ENCODE peak calls at places on chromosomes 11 and 22, in seven cellular contexts. One of them, this sample, is unnamed.
A peak's percentile ranks its signal among the peaks of the same experiment; 100 is the strongest.

GRCh38 chr11:58675344-58676155 is 53.1 kb downstream of the CNTF start:
- DNase-seq in fibroblast of mammary gland: peak; percentile 61
- DNase-seq in Panc1: no peak
- DNase-seq in activated CD4-positive, alpha-beta T cell treated with anti-CD3 and anti-CD28 coated beads for 36 hours: peak; percentile 88
- DNase-seq in HT1080: peak; percentile 45
- DNase-seq in activated CD8-positive, alpha-beta memory T cell treated with anti-CD3 and anti-CD28 coated beads, Interleukin-2, amount 50 U/mL, for 48 hours: peak; percentile 90
- DNase-seq in aorta: peak; percentile 93
- DNase-seq in this sample: peak; percentile 82

GRCh38 chr11:64859542-64860414 is 15.3 kb upstream of the CDC42BPG start:
- DNase-seq in Panc1: no peak
- DNase-seq in aorta: peak; percentile 73
- DNase-seq in HT1080: no peak
- DNase-seq in activated CD8-positive, alpha-beta memory T cell treated with anti-CD3 and anti-CD28 coated beads, Interleukin-2, amount 50 U/mL, for 48 hours: peak; percentile 77
- DNase-seq in activated CD4-positive, alpha-beta T cell treated with anti-CD3 and anti-CD28 coated beads for 36 hours: peak; percentile 82
- DNase-seq in fibroblast of mammary gland: no peak
- DNase-seq in this sample: no peak

GRCh38 chr22:32354360-32355351 is 3.0 kb upstream of the RFPL3 start:
- DNase-seq in activated CD4-positive, alpha-beta T cell treated with anti-CD3 and anti-CD28 coated beads for 36 hours: no peak
- DNase-seq in Panc1: no peak
- DNase-seq in activated CD8-positive, alpha-beta memory T cell treated with anti-CD3 and anti-CD28 coated beads, Interleukin-2, amount 50 U/mL, for 48 hours: no peak
- DNase-seq in HT1080: peak; percentile 96
- DNase-seq in aorta: no peak
- DNase-seq in fibroblast of mammary gland: peak; percentile 71
- DNase-seq in this sample: no peak

GRCh38 chr11:126341760-126342161 is 13.7 kb upstream of the ST3GAL4 start:
- DNase-seq in Panc1: no peak
- DNase-seq in activated CD8-positive, alpha-beta memory T cell treated with anti-CD3 and anti-CD28 coated beads, Interleukin-2, amount 50 U/mL, for 48 hours: no peak
- DNase-seq in activated CD4-positive, alpha-beta T cell treated with anti-CD3 and anti-CD28 coated beads for 36 hours: no peak
- DNase-seq in fibroblast of mammary gland: peak; percentile 71
- DNase-seq in HT1080: peak; percentile 93
- DNase-seq in aorta: no peak
- DNase-seq in this sample: no peak

GRCh38 chr11:70210516-70210915 is 7.4 kb downstream of the FADD start:
- DNase-seq in HT1080: no peak
- DNase-seq in activated CD4-positive, alpha-beta T cell treated with anti-CD3 and anti-CD28 coated beads for 36 hours: peak; percentile 44
- DNase-seq in activated CD8-positive, alpha-beta memory T cell treated with anti-CD3 and anti-CD28 coated beads, Interleukin-2, amount 50 U/mL, for 48 hours: no peak
- DNase-seq in aorta: no peak
- DNase-seq in Panc1: no peak
- DNase-seq in fibroblast of mammary gland: peak; percentile 82
- DNase-seq in this sample: no peak

GRCh38 chr22:24819487-24819886 is 13.5 kb downstream of the SGSM1 start:
- DNase-seq in activated CD8-positive, alpha-beta memory T cell treated with anti-CD3 and anti-CD28 coated beads, Interleukin-2, amount 50 U/mL, for 48 hours: no peak
- DNase-seq in Panc1: no peak
- DNase-seq in aorta: no peak
- DNase-seq in activated CD4-positive, alpha-beta T cell treated with anti-CD3 and anti-CD28 coated beads for 36 hours: no peak
- DNase-seq in HT1080: no peak
- DNase-seq in fibroblast of mammary gland: no peak
- DNase-seq in this sample: no peak

GRCh38 chr22:38243007-38243775 is 29.6 kb downstream of the TMEM184B start:
- DNase-seq in HT1080: no peak
- DNase-seq in aorta: no peak
- DNase-seq in activated CD4-positive, alpha-beta T cell treated with anti-CD3 and anti-CD28 coated beads for 36 hours: no peak
- DNase-seq in Panc1: no peak
- DNase-seq in activated CD8-positive, alpha-beta memory T cell treated with anti-CD3 and anti-CD28 coated beads, Interleukin-2, amount 50 U/mL, for 48 hours: no peak
- DNase-seq in fibroblast of mammary gland: no peak
- DNase-seq in this sample: peak; percentile 89

GRCh38 chr11:75815345-75815983 is 454 bp downstream of the UVRAG start:
- DNase-seq in Panc1: no peak
- DNase-seq in fibroblast of mammary gland: peak; percentile 25
- DNase-seq in activated CD4-positive, alpha-beta T cell treated with anti-CD3 and anti-CD28 coated beads for 36 hours: peak; percentile 53
- DNase-seq in HT1080: peak; percentile 40
- DNase-seq in aorta: no peak
- DNase-seq in activated CD8-positive, alpha-beta memory T cell treated with anti-CD3 and anti-CD28 coated beads, Interleukin-2, amount 50 U/mL, for 48 hours: no peak
- DNase-seq in this sample: peak; percentile 37

GRCh38 chr11:82174610-82175009 is 559.1 kb downstream of the FAM181B start:
- DNase-seq in Panc1: no peak
- DNase-seq in activated CD4-positive, alpha-beta T cell treated with anti-CD3 and anti-CD28 coated beads for 36 hours: no peak
- DNase-seq in HT1080: peak; percentile 1
- DNase-seq in aorta: no peak
- DNase-seq in fibroblast of mammary gland: no peak
- DNase-seq in activated CD8-positive, alpha-beta memory T cell treated with anti-CD3 and anti-CD28 coated beads, Interleukin-2, amount 50 U/mL, for 48 hours: no peak
- DNase-seq in this sample: no peak

GRCh38 chr11:120335928-120336640 is at the start of gene ARHGEF12:
- DNase-seq in HT1080: peak; percentile 91
- DNase-seq in activated CD8-positive, alpha-beta memory T cell treated with anti-CD3 and anti-CD28 coated beads, Interleukin-2, amount 50 U/mL, for 48 hours: peak; percentile 91
- DNase-seq in activated CD4-positive, alpha-beta T cell treated with anti-CD3 and anti-CD28 coated beads for 36 hours: peak; percentile 91
- DNase-seq in fibroblast of mammary gland: peak; percentile 96
- DNase-seq in Panc1: no peak
- DNase-seq in aorta: peak; percentile 99
- DNase-seq in this sample: peak; percentile 96

GRCh38 chr11:102966011-102966410 is 10.5 kb upstream of the MMP13 start:
- DNase-seq in HT1080: no peak
- DNase-seq in activated CD4-positive, alpha-beta T cell treated with anti-CD3 and anti-CD28 coated beads for 36 hours: no peak
- DNase-seq in activated CD8-positive, alpha-beta memory T cell treated with anti-CD3 and anti-CD28 coated beads, Interleukin-2, amount 50 U/mL, for 48 hours: no peak
- DNase-seq in fibroblast of mammary gland: peak; percentile 10
- DNase-seq in Panc1: no peak
- DNase-seq in aorta: no peak
- DNase-seq in this sample: no peak

GRCh38 chr22:37994049-37994448 is 9.7 kb upstream of the SOX10 start:
- DNase-seq in HT1080: no peak
- DNase-seq in activated CD8-positive, alpha-beta memory T cell treated with anti-CD3 and anti-CD28 coated beads, Interleukin-2, amount 50 U/mL, for 48 hours: no peak
- DNase-seq in activated CD4-positive, alpha-beta T cell treated with anti-CD3 and anti-CD28 coated beads for 36 hours: no peak
- DNase-seq in Panc1: no peak
- DNase-seq in aorta: no peak
- DNase-seq in fibroblast of mammary gland: no peak
- DNase-seq in this sample: no peak

GRCh38 chr11:66639066-66639813 is 737 bp downstream of the RBM4 start:
- DNase-seq in aorta: peak; percentile 78
- DNase-seq in HT1080: peak; percentile 19
- DNase-seq in activated CD4-positive, alpha-beta T cell treated with anti-CD3 and anti-CD28 coated beads for 36 hours: peak; percentile 27
- DNase-seq in fibroblast of mammary gland: peak; percentile 43
- DNase-seq in Panc1: no peak
- DNase-seq in activated CD8-positive, alpha-beta memory T cell treated with anti-CD3 and anti-CD28 coated beads, Interleukin-2, amount 50 U/mL, for 48 hours: no peak
- DNase-seq in this sample: no peak

GRCh38 chr11:46369458-46370152 is 11.9 kb upstream of the MDK start:
- DNase-seq in activated CD4-positive, alpha-beta T cell treated with anti-CD3 and anti-CD28 coated beads for 36 hours: peak; percentile 77
- DNase-seq in aorta: no peak
- DNase-seq in activated CD8-positive, alpha-beta memory T cell treated with anti-CD3 and anti-CD28 coated beads, Interleukin-2, amount 50 U/mL, for 48 hours: peak; percentile 84
- DNase-seq in fibroblast of mammary gland: peak; percentile 67
- DNase-seq in Panc1: no peak
- DNase-seq in HT1080: peak; percentile 89
- DNase-seq in this sample: peak; percentile 52

GRCh38 chr11:76666830-76667229 is 3.7 kb downstream of the LRRC32 start:
- DNase-seq in Panc1: no peak
- DNase-seq in activated CD8-positive, alpha-beta memory T cell treated with anti-CD3 and anti-CD28 coated beads, Interleukin-2, amount 50 U/mL, for 48 hours: no peak
- DNase-seq in aorta: peak; percentile 25
- DNase-seq in fibroblast of mammary gland: no peak
- DNase-seq in HT1080: no peak
- DNase-seq in activated CD4-positive, alpha-beta T cell treated with anti-CD3 and anti-CD28 coated beads for 36 hours: no peak
- DNase-seq in this sample: no peak

This sample was measured in colonic mucosa.